ENCODE peak calls at places on chromosome 22, in eight cellular contexts. W, V, Y, Z, C, U, L and J are unnamed samples.

GRCh38 chr22:36352775-36353507 is 34.8 kb downstream of the MYH9 start:
- DNase-seq in W (peak; percentile 91), V (peak; percentile 52), Y (no peak), Z (no peak), C (peak; percentile 77), U (no peak), L (no peak), J (no peak)

GRCh38 chr22:20650294-20651207 is 123.4 kb upstream of the SERPIND1 start:
- DNase-seq in W (no peak), V (no peak), Y (no peak), Z (no peak), C (no peak), U (no peak), L (no peak), J (peak; percentile 19)

GRCh38 chr22:19626666-19627065 is 87.6 kb upstream of the SEPTIN5 start:
- DNase-seq in W (no peak), V (no peak), Y (no peak), Z (no peak), C (no peak), U (no peak), L (no peak), J (no peak)

GRCh38 chr22:31082606-31083376 is 1.7 kb downstream of the SMTN start:
- DNase-seq in W (peak; percentile 88), V (peak; percentile 61), Y (peak; percentile 89), Z (no peak), C (peak; percentile 87), U (no peak), L (no peak), J (peak; percentile 61)

GRCh38 chr22:45590262-45590661 is 81.4 kb upstream of the ATXN10 start:
- DNase-seq in W (no peak), V (no peak), Y (no peak), Z (no peak), C (no peak), U (no peak), L (no peak), J (no peak)

GRCh38 chr22:43168416-43169309 is 17.3 kb downstream of the TSPO start:
- DNase-seq in W (no peak), V (no peak), Y (no peak), Z (no peak), C (peak; percentile 81), U (no peak), L (no peak), J (no peak)

GRCh38 chr22:20807315-20807752 is 33.4 kb downstream of the SERPIND1 start:
- DNase-seq in W (no peak), V (no peak), Y (no peak), Z (peak; percentile 95), C (peak; percentile 95), U (peak; percentile 48), L (peak; percentile 77), J (no peak)

GRCh38 chr22:49724030-49724892 is 103.4 kb downstream of the BRD1 start:
- DNase-seq in W (peak; percentile 39), V (no peak), Y (no peak), Z (no peak), C (no peak), U (no peak), L (no peak), J (no peak)

GRCh38 chr22:20524004-20524481 is 16.6 kb downstream of the MED15 start:
- DNase-seq in W (peak; percentile 53), V (no peak), Y (no peak), Z (no peak), C (peak; percentile 41), U (no peak), L (no peak), J (no peak)

GRCh38 chr22:36873614-36874308 is 13.0 kb downstream of the NCF4 start:
- DNase-seq in W (peak; percentile 63), V (no peak), Y (peak; percentile 35), Z (peak; percentile 18), C (peak; percentile 60), U (peak; percentile 21), L (peak; percentile 20), J (peak; percentile 62)

GRCh38 chr22:23070418-23071162 is at the start of gene GNAZ:
- DNase-seq in W (peak; percentile 15), V (peak; percentile 29), Y (no peak), Z (no peak), C (peak; percentile 24), U (peak; percentile 40), L (no peak), J (no peak)

GRCh38 chr22:35463231-35463933 is 63.4 kb downstream of the MCM5 start:
- DNase-seq in W (no peak), V (no peak), Y (no peak), Z (no peak), C (no peak), U (no peak), L (no peak), J (no peak)

GRCh38 chr22:46687045-46687444 is 51.0 kb downstream of the CERK start:
- DNase-seq in W (no peak), V (no peak), Y (no peak), Z (no peak), C (no peak), U (no peak), L (no peak), J (no peak)

GRCh38 chr22:39518996-39519680 is 1.2 kb upstream of the ATF4 start:
- DNase-seq in W (peak; percentile 52), V (no peak), Y (no peak), Z (peak; percentile 60), C (no peak), U (no peak), L (no peak), J (no peak)

GRCh38 chr22:24315367-24315781 is 44.7 kb downstream of the SPECC1L start:
- DNase-seq in W (no peak), V (no peak), Y (no peak), Z (no peak), C (no peak), U (no peak), L (no peak), J (no peak)

GRCh38 chr22:44278234-44279058 is 34.3 kb downstream of the SHISAL1 start:
- DNase-seq in W (no peak), V (no peak), Y (no peak), Z (no peak), C (no peak), U (no peak), L (no peak), J (no peak)

GRCh38 chr22:24137595-24137994 is 43.7 kb upstream of the SUSD2 start:
- DNase-seq in W (no peak), V (no peak), Y (no peak), Z (no peak), C (peak; percentile 91), U (no peak), L (no peak), J (no peak)

GRCh38 chr22:27032121-27032761 is 374.9 kb downstream of the MIAT start:
- DNase-seq in W (no peak), V (no peak), Y (no peak), Z (no peak), C (no peak), U (no peak), L (no peak), J (no peak)

GRCh38 chr22:35315855-35316745 is 16.4 kb downstream of the TOM1 start:
- DNase-seq in W (no peak), V (no peak), Y (peak; percentile 26), Z (no peak), C (no peak), U (no peak), L (no peak), J (no peak)

GRCh38 chr22:39454385-39454871 is 2.4 kb upstream of the MGAT3 start:
- DNase-seq in W (no peak), V (no peak), Y (no peak), Z (no peak), C (peak; percentile 27), U (no peak), L (no peak), J (no peak)

GRCh38 chr22:46201059-46201757 is 48.9 kb downstream of the CDPF1 start:
- DNase-seq in W (no peak), V (no peak), Y (peak; percentile 82), Z (no peak), C (no peak), U (no peak), L (no peak), J (no peak)

GRCh38 chr22:32717337-32718240 is 83.9 kb upstream of the TIMP3 start:
- DNase-seq in W (no peak), V (no peak), Y (no peak), Z (no peak), C (no peak), U (no peak), L (no peak), J (no peak)

GRCh38 chr22:38824587-38824986 is 19.2 kb downstream of the NPTXR start:
- DNase-seq in W (peak; percentile 69), V (peak; percentile 26), Y (no peak), Z (peak; percentile 70), C (peak; percentile 89), U (peak; percentile 40), L (peak; percentile 31), J (peak; percentile 41)

GRCh38 chr22:35442471-35442870 is 42.5 kb downstream of the MCM5 start:
- DNase-seq in W (no peak), V (no peak), Y (no peak), Z (no peak), C (no peak), U (no peak), L (no peak), J (no peak)

GRCh38 chr22:49292909-49293308 is 534.8 kb downstream of the BRD1 start:
- DNase-seq in W (no peak), V (no peak), Y (peak; percentile 12), Z (no peak), C (no peak), U (no peak), L (no peak), J (no peak)

GRCh38 chr22:48960981-48961655 is 866.6 kb downstream of the BRD1 start:
- DNase-seq in W (no peak), V (no peak), Y (no peak), Z (no peak), C (peak; percentile 1), U (no peak), L (no peak), J (peak; percentile 17)

GRCh38 chr22:34579519-34579918 is 486.4 kb upstream of the ISX start:
- DNase-seq in W (no peak), V (no peak), Y (no peak), Z (no peak), C (no peak), U (no peak), L (no peak), J (no peak)

GRCh38 chr22:31238057-31238456 is 26.0 kb downstream of the LIMK2 start:
- DNase-seq in W (no peak), V (no peak), Y (no peak), Z (no peak), C (no peak), U (no peak), L (no peak), J (no peak)